ENCODE peak calls at places on chromosomes 12 and 14, in six cellular contexts. Q is Peyer's patch, T is astrocyte of the spinal cord, V is mammary epithelial cell, K is omental fat pad, G is HCT116. D is an unnamed sample.

GRCh38 chr12:1173806-1174617 is 183.0 kb downstream of the ERC1 start:
- DNase-seq in Q (no peak), T (no peak), V (no peak), K (no peak), G (no peak), D (no peak)

GRCh38 chr14:33774866-33775519 is 175.9 kb downstream of the EGLN3 start:
- DNase-seq in Q (no peak), T (no peak), V (peak), K (no peak), G (no peak), D (no peak)

GRCh38 chr12:76422154-76422877 is 74.1 kb upstream of the BBS10 start:
- DNase-seq in Q (no peak), T (peak), V (peak), K (no peak), G (no peak), D (no peak)

GRCh38 chr12:25592725-25593495 is 39.8 kb upstream of the LMNTD1 start:
- DNase-seq in Q (no peak), T (no peak), V (no peak), K (no peak), G (no peak), D (no peak)

GRCh38 chr12:8860165-8860961 is 37.9 kb downstream of the A2ML1 start:
- DNase-seq in Q (peak), T (peak), V (peak), K (no peak), G (peak), D (no peak)

GRCh38 chr14:105072892-105073719 is 7.9 kb upstream of the GPR132 start:
- DNase-seq in Q (no peak), T (no peak), V (no peak), K (no peak), G (no peak), D (no peak)

GRCh38 chr12:88388566-88389269 is 191.6 kb downstream of the KITLG start:
- DNase-seq in Q (no peak), T (peak), V (peak), K (no peak), G (no peak), D (no peak)

GRCh38 chr12:58087428-58088117 is 146.2 kb downstream of the ATP23 start:
- DNase-seq in Q (no peak), T (no peak), V (no peak), K (no peak), G (no peak), D (no peak)

GRCh38 chr12:116638376-116638775 is 79.2 kb downstream of the MAP1LC3B2 start:
- DNase-seq in Q (no peak), T (no peak), V (no peak), K (no peak), G (no peak), D (no peak)

GRCh38 chr12:100234591-100235304 is 32.1 kb downstream of the DEPDC4 start:
- DNase-seq in Q (no peak), T (peak), V (no peak), K (no peak), G (peak), D (no peak)

GRCh38 chr14:80388980-80389711 is 177.8 kb upstream of the DIO2 start:
- DNase-seq in Q (no peak), T (peak), V (peak), K (no peak), G (no peak), D (no peak)

GRCh38 chr12:32896438-32897275 is at the start of gene PKP2:
- DNase-seq in Q (no peak), T (peak), V (peak), K (no peak), G (peak), D (peak)

GRCh38 chr12:93827669-93828068 is 150.5 kb downstream of the CRADD start:
- DNase-seq in Q (no peak), T (no peak), V (peak), K (no peak), G (no peak), D (no peak)

GRCh38 chr12:100688451-100688864 is 106.1 kb upstream of the ANO4 start:
- DNase-seq in Q (no peak), T (no peak), V (peak), K (no peak), G (no peak), D (no peak)

GRCh38 chr12:12916135-12916956 is 25.0 kb downstream of the GPRC5A start:
- DNase-seq in Q (peak), T (peak), V (peak), K (peak), G (peak), D (peak)

GRCh38 chr12:64171715-64172114 is 50.4 kb downstream of the KICS2 start:
- DNase-seq in Q (no peak), T (peak), V (peak), K (no peak), G (peak), D (no peak)

GRCh38 chr14:91377700-91378652 is 39.6 kb downstream of the CCDC88C start:
- DNase-seq in Q (no peak), T (no peak), V (no peak), K (no peak), G (no peak), D (no peak)

GRCh38 chr14:56273949-56274348 is 155.7 kb downstream of the PELI2 start:
- DNase-seq in Q (no peak), T (no peak), V (no peak), K (no peak), G (no peak), D (no peak)

GRCh38 chr12:31876568-31877424 is 82.4 kb upstream of the RESF1 start:
- DNase-seq in Q (peak), T (no peak), V (no peak), K (no peak), G (no peak), D (no peak)

GRCh38 chr14:94685681-94686485 is 73.7 kb downstream of the SERPINA3 start:
- DNase-seq in Q (no peak), T (no peak), V (no peak), K (no peak), G (no peak), D (no peak)

GRCh38 chr12:95548056-95548538 is 3.2 kb downstream of the USP44 start:
- DNase-seq in Q (no peak), T (no peak), V (no peak), K (no peak), G (no peak), D (peak)

GRCh38 chr14:32137313-32137712 is 60.2 kb downstream of the ARHGAP5 start:
- DNase-seq in Q (no peak), T (no peak), V (no peak), K (no peak), G (no peak), D (no peak)

GRCh38 chr12:120734210-120734609 is 8.6 kb downstream of the ACADS start:
- DNase-seq in Q (no peak), T (no peak), V (no peak), K (no peak), G (no peak), D (no peak)

GRCh38 chr14:50944647-50945413 is 547 bp upstream of the PYGL start:
- DNase-seq in Q (peak), T (peak), V (peak), K (peak), G (peak), D (no peak)

GRCh38 chr14:99316281-99317163 is 44.5 kb upstream of the BCL11B start:
- DNase-seq in Q (no peak), T (no peak), V (no peak), K (no peak), G (peak), D (no peak)

GRCh38 chr12:121805800-121806555 is 2.2 kb downstream of the SETD1B start:
- DNase-seq in Q (no peak), T (no peak), V (peak), K (no peak), G (no peak), D (peak)

GRCh38 chr12:27382126-27382795 is 49.6 kb downstream of the BMAL2 start:
- DNase-seq in Q (no peak), T (peak), V (no peak), K (no peak), G (no peak), D (no peak)

GRCh38 chr14:57073986-57074385 is 194.7 kb downstream of the EXOC5 start:
- DNase-seq in Q (no peak), T (no peak), V (no peak), K (no peak), G (no peak), D (no peak)

GRCh38 chr12:70648831-70649230 is 11.6 kb upstream of the PTPRB start:
- DNase-seq in Q (no peak), T (peak), V (peak), K (no peak), G (no peak), D (no peak)

GRCh38 chr12:12442548-12443071 is 85.7 kb downstream of the BORCS5 start:
- DNase-seq in Q (no peak), T (peak), V (peak), K (no peak), G (peak), D (no peak)

GRCh38 chr12:50928392-50928791 is 24.0 kb upstream of the HIGD1C start:
- DNase-seq in Q (no peak), T (no peak), V (peak), K (no peak), G (no peak), D (no peak)

GRCh38 chr12:52245962-52246577 is 13.0 kb downstream of the KRT7 start:
- DNase-seq in Q (no peak), T (no peak), V (no peak), K (no peak), G (no peak), D (no peak)

GRCh38 chr12:124217508-124217981 is 77.3 kb upstream of the RFLNA start:
- DNase-seq in Q (no peak), T (peak), V (no peak), K (no peak), G (no peak), D (no peak)

GRCh38 chr12:80232873-80233272 is 133.5 kb downstream of the OTOGL start:
- DNase-seq in Q (no peak), T (no peak), V (no peak), K (no peak), G (no peak), D (no peak)

GRCh38 chr12:122803937-122804336 is 29.6 kb downstream of the CCDC62 start:
- DNase-seq in Q (no peak), T (no peak), V (no peak), K (no peak), G (no peak), D (no peak)

GRCh38 chr12:104576980-104577925 is 120.5 kb downstream of the CHST11 start:
- DNase-seq in Q (no peak), T (peak), V (no peak), K (no peak), G (no peak), D (no peak)

GRCh38 chr12:59944177-59944576 is 348.3 kb downstream of the SLC16A7 start:
- DNase-seq in Q (no peak), T (no peak), V (no peak), K (no peak), G (no peak), D (no peak)

GRCh38 chr12:95699579-95699978 is 91.0 kb downstream of the NTN4 start:
- DNase-seq in Q (no peak), T (no peak), V (no peak), K (no peak), G (no peak), D (no peak)

GRCh38 chr12:1911598-1912575 is 6.6 kb downstream of the CACNA2D4 start:
- DNase-seq in Q (no peak), T (no peak), V (no peak), K (no peak), G (no peak), D (no peak)

DNA sequence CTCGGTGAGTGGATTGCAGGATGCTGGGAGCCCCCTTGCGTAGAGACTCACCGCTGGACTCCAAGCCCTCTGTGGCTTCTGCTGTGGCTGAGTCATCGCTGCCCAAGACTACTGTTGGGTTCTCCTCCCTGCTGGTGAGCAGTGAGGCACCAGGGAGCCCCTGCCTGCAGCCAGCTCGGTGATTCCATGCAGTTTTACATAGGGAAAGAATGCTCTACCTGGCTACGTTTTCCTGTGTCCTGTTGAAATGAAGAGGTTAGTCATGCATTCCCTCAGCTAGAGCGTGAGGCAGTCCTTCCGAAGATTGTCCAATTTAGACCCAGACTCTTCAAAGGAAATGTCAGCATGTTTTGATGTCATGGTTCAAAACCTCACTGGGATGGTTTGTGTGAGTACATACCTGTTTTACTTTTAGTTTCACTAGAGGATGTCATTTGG is 28.2 kb downstream of the TRAF3 start:
- DNase-seq in Q (peak), T (peak), V (peak), K (no peak), G (peak), D (peak)
- TF ChIP-seq CTCF in Q (no peak), T (peak), V (no peak), K (no peak), G (no peak), D (no peak)

GRCh38 chr14:24335461-24336146 is 733 bp upstream of the ADCY4 start:
- DNase-seq in Q (no peak), T (no peak), V (no peak), K (no peak), G (no peak), D (no peak)

GRCh38 chr14:24331731-24332093 is 3.2 kb downstream of the ADCY4 start:
- DNase-seq in Q (no peak), T (no peak), V (no peak), K (no peak), G (no peak), D (no peak)

GRCh38 chr14:24332094-24332983 is 2.5 kb downstream of the ADCY4 start:
- DNase-seq in Q (peak), T (peak), V (peak), K (no peak), G (no peak), D (peak)

GRCh38 chr14:24337144-24337823 is 2.4 kb upstream of the ADCY4 start:
- DNase-seq in Q (no peak), T (no peak), V (no peak), K (no peak), G (no peak), D (no peak)

GRCh38 chr14:24334431-24335271 is at the start of gene ADCY4:
- DNase-seq in Q (no peak), T (no peak), V (no peak), K (no peak), G (no peak), D (peak)
- TF ChIP-seq CTCF in Q (no peak), T (no peak), V (no peak), K (no peak), G (no peak), D (no peak)

DNA sequence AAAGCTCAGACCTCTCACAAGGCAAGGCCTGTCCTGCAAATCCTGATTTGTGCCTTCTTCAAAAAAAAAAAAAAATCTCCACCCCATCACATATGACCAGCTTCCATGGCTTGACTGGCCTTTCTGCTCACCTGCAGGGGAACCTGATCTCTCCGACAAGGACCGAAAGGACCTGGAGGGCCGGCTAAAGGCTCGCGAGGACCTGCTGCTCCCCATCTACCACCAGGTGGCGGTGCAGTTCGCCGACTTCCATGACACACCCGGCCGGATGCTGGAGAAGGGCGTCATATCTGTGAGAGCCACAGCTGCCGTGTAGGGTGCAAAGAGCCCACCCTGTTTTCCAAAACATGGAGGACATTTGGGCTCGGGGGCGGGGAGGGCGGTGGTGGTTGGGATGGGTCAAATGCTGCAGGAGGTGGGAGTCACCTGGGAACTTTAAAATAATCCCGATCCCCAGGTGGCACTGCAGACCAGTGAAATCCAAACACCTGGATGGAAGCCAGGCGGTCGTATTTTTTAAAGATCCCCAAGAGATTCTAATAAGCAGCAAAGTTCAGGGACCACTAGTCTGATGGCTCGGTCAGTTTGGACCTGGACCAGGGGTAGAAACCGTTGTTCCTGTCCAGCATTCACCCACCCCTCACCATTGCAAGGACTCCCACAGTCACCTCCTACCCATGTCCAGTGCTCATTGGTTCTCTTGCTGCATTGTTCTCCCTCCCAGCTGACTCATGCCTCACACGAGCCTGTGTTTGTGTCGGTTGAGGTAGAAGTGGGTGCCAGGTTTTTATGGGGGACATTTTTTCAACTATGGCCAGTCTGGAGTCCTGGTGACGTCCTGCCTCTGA is 44.8 kb downstream of the FOXN4 start:
- DNase-seq in Q (peak), T (peak), V (peak), K (peak), G (peak), D (no peak)
- TF ChIP-seq CTCF in Q (peak), T (peak), V (peak), K (no peak), G (peak), D (no peak)

DNA sequence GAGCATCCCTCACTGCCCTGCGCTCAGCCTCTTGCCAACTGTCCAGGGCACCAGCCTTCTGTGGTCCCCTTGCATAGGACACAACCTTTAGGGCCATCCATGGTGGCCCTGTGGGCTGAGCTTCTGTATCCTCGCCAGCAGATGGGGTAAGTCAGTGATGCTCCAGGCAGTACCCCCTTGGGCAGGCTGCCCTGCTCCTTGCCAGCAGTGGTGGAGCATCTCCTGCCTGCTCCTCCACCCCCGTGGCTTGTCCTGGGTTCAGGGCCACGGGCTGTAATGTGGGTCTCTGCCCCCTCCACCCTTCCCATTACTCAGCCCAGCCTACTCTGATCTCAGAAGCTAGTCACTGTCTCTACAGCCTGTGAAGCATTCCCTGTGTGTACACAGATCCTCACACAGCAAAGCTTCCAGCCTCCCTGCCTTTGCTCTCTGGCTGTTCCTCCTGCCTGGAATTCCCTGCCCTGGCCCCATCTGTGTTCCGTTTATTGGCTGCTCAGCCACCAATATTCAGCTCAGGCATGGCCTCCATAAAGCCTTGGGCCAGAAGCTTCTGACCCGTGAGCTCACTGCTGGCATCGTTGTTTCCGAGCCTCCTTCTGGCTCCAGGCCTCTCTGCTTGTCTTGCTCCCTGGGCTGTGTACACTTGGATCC is 177.2 kb upstream of the PRMT8 start:
- DNase-seq in Q (no peak), T (no peak), V (no peak), K (no peak), G (no peak), D (no peak)
- TF ChIP-seq CTCF in Q (peak), T (peak), V (peak), K (no peak), G (no peak), D (no peak)

D was measured in activated B cell treated with CpG ODN at 0.5 μM for 24 hours.